ENCODE peak calls at places on chromosomes 13 and 19, in six cellular contexts. H is AG04450, Q is NCI-H460, D is EL, W is WERI-Rb-1, L is lung microvascular endothelial cell. U is an unnamed sample.

GRCh38 chr19:11300811-11301120 is 4.8 kb downstream of the TSPAN16 start:
- DNase-seq in W (no peak), L (no peak), Q (no peak), D (no peak), H (no peak), U (no peak)

GRCh38 chr13:113744197-113745000 is 14.6 kb upstream of the TMEM255B start:
- DNase-seq in W (peak), H (no peak), D (no peak), L (no peak), Q (no peak), U (no peak)

GRCh38 chr19:37803250-37803854 is 24.0 kb upstream of the ZNF573 start:
- DNase-seq in Q (no peak), D (no peak), L (no peak), W (no peak), H (no peak), U (no peak)

GRCh38 chr13:35891486-35891885 is 239.7 kb downstream of the DCLK1 start:
- DNase-seq in L (no peak), H (no peak), Q (no peak), D (no peak), W (no peak), U (no peak)

GRCh38 chr13:50566646-50567045 is 276.8 kb downstream of the DLEU7 start:
- DNase-seq in Q (no peak), W (no peak), H (no peak), L (no peak), D (no peak), U (no peak)

GRCh38 chr19:33688657-33688992 is 66.9 kb downstream of the CHST8 start:
- DNase-seq in W (no peak), L (no peak), Q (no peak), D (no peak), H (no peak), U (no peak)

GRCh38 chr19:29188704-29189375 is 24.1 kb downstream of the UQCRFS1 start:
- DNase-seq in H (no peak), D (peak), W (peak), Q (no peak), L (no peak), U (no peak)

GRCh38 chr19:28883241-28883693 is 329.7 kb downstream of the UQCRFS1 start:
- DNase-seq in Q (no peak), W (no peak), L (no peak), D (peak), H (no peak), U (no peak)

GRCh38 chr13:91748416-91749089 is 350.1 kb downstream of the GPC5 start:
- DNase-seq in H (no peak), L (no peak), D (no peak), Q (no peak), W (no peak), U (no peak)

GRCh38 chr13:52862358-52863206 is 14.1 kb upstream of the PCDH8 start:
- DNase-seq in L (peak), H (no peak), Q (no peak), W (no peak), D (peak), U (no peak)

GRCh38 chr19:17754634-17755532 is 3.6 kb downstream of the FCHO1 start:
- DNase-seq in L (no peak), Q (no peak), D (no peak), W (no peak), H (no peak), U (no peak)

GRCh38 chr19:35484637-35485036 is 5.6 kb downstream of the KRTDAP start:
- DNase-seq in H (no peak), L (no peak), Q (no peak), D (no peak), W (no peak), U (no peak)

GRCh38 chr13:47119568-47120080 is 222.8 kb upstream of the HTR2A start:
- DNase-seq in L (no peak), W (no peak), D (peak), Q (no peak), H (no peak), U (no peak)

GRCh38 chr19:35261356-35262100 is 7.2 kb upstream of the USF2 start:
- DNase-seq in L (no peak), W (peak), D (no peak), Q (no peak), H (no peak), U (no peak)

GRCh38 chr19:49145485-49146407 is 9.4 kb downstream of the HRC start:
- DNase-seq in W (peak), Q (peak), H (no peak), L (peak), D (peak), U (no peak)

GRCh38 chr13:44108345-44108858 is 228.7 kb downstream of the LACC1 start:
- DNase-seq in D (no peak), W (no peak), H (no peak), L (peak), Q (no peak), U (no peak)

GRCh38 chr19:50455992-50456391 is 20.3 kb upstream of the EMC10 start:
- DNase-seq in H (no peak), Q (no peak), W (no peak), D (no peak), L (no peak), U (no peak)

GRCh38 chr19:41753159-41753558 is 2.2 kb upstream of the CEACAM6 start:
- DNase-seq in L (peak), Q (peak), H (no peak), D (peak), W (peak), U (no peak)

GRCh38 chr13:98466634-98467236 is 110.2 kb downstream of the STK24 start:
- DNase-seq in Q (peak), W (peak), D (peak), L (peak), H (no peak), U (no peak)

GRCh38 chr19:17681505-17682125 is 6.5 kb downstream of the UNC13A start:
- DNase-seq in Q (peak), L (peak), W (no peak), D (peak), H (peak), U (no peak)

GRCh38 chr13:34719060-34719875 is 222.8 kb upstream of the NBEA start:
- DNase-seq in H (no peak), D (no peak), W (no peak), Q (no peak), L (no peak), U (no peak)

GRCh38 chr19:2461751-2462634 is 5.2 kb upstream of the LMNB2 start:
- DNase-seq in D (peak), L (peak), Q (no peak), W (no peak), H (no peak), U (no peak)

GRCh38 chr19:54316746-54317107 is 3.8 kb upstream of the LILRA5 start:
- DNase-seq in L (no peak), Q (no peak), H (no peak), D (no peak), W (no peak), U (no peak)

GRCh38 chr19:19578241-19578640 is 40.2 kb downstream of the CILP2 start:
- DNase-seq in L (no peak), D (no peak), Q (no peak), H (no peak), W (peak), U (no peak)

GRCh38 chr19:51980116-51980736 is 6.4 kb downstream of the ZNF350 start:
- DNase-seq in Q (no peak), L (no peak), D (no peak), W (no peak), H (no peak), U (no peak)

GRCh38 chr13:105655046-105655445 is 880.4 kb downstream of the EFNB2 start:
- DNase-seq in H (peak), Q (no peak), W (no peak), D (peak), L (no peak), U (peak)

GRCh38 chr13:102191951-102192461 is 209.8 kb downstream of the FGF14 start:
- DNase-seq in H (no peak), L (no peak), D (peak), W (no peak), Q (peak), U (peak)

GRCh38 chr19:34351382-34351802 is 13.6 kb upstream of the GPI start:
- DNase-seq in D (no peak), L (no peak), Q (no peak), H (no peak), W (no peak), U (no peak)

GRCh38 chr19:36963262-36963661 is 47.1 kb downstream of the ZNF568 start:
- DNase-seq in L (no peak), D (no peak), Q (no peak), H (no peak), W (no peak), U (no peak)

GRCh38 chr13:94128430-94128829 is 351.1 kb downstream of the DCT start:
- DNase-seq in L (no peak), Q (no peak), H (no peak), D (no peak), W (no peak), U (no peak)

GRCh38 chr19:42081584-42082258 is 5.8 kb downstream of the ZNF574 start:
- DNase-seq in W (peak), Q (peak), D (peak), L (peak), H (no peak), U (no peak)

GRCh38 chr19:39171479-39172465 is 25.0 kb upstream of the NCCRP1 start:
- DNase-seq in W (peak), D (no peak), L (no peak), Q (no peak), H (no peak), U (no peak)

GRCh38 chr19:39413269-39413902 is 917 bp downstream of the PLEKHG2 start:
- DNase-seq in H (no peak), Q (no peak), W (peak), D (peak), L (peak), U (no peak)

GRCh38 chr13:87280139-87280538 is 391.0 kb upstream of the SLITRK5 start:
- DNase-seq in W (no peak), L (no peak), H (no peak), D (no peak), Q (no peak), U (no peak)

GRCh38 chr19:49799798-49800376 is 13.2 kb downstream of the FUZ start:
- DNase-seq in L (no peak), H (no peak), Q (no peak), D (no peak), W (peak), U (no peak)

GRCh38 chr19:46697142-46697960 is 19.6 kb downstream of the PRKD2 start:
- DNase-seq in Q (peak), W (peak), D (peak), L (peak), H (no peak), U (no peak)

GRCh38 chr19:44308011-44308410 is 3.2 kb upstream of the ZNF235 start:
- DNase-seq in H (no peak), W (no peak), D (peak), L (no peak), Q (no peak), U (no peak)

GRCh38 chr19:47363758-47364529 is 14.8 kb downstream of the DHX34 start:
- DNase-seq in L (peak), H (no peak), D (peak), Q (no peak), W (no peak), U (no peak)